ENCODE peak calls at places on chromosomes 12 and 14, in six cellular contexts. J is RWPE1, K is adrenal gland, H is suprapubic skin, A is cardiac muscle cell, X is K562. Z is an unnamed sample.

GRCh38 chr12:2417761-2418160 is 365.0 kb downstream of the CACNA1C start:
- DNase-seq in X (no peak), K (no peak), A (no peak), J (no peak), H (no peak), Z (no peak)

GRCh38 chr14:69610859-69611263 is 535 bp upstream of the SUSD6 start:
- DNase-seq in A (no peak), K (peak; percentile 28), J (peak; percentile 10), H (no peak), X (no peak), Z (no peak)

GRCh38 chr14:94001501-94002396 is 4.6 kb downstream of the CCDC197 start:
- DNase-seq in A (peak; percentile 84), X (peak; percentile 59), H (no peak), K (peak; percentile 65), J (peak; percentile 67), Z (peak; percentile 64)

GRCh38 chr14:56953884-56954283 is 143.6 kb upstream of the OTX2 start:
- DNase-seq in K (no peak), X (no peak), J (no peak), H (no peak), A (no peak), Z (peak; percentile 13)

GRCh38 chr14:77622562-77622961 is 6.1 kb upstream of the SPTLC2 start:
- DNase-seq in K (no peak), A (no peak), J (no peak), H (no peak), X (no peak), Z (no peak)

GRCh38 chr14:82642425-82642824 is 1108.8 kb upstream of the SEL1L start:
- DNase-seq in J (no peak), A (peak; percentile 63), X (peak; percentile 6), K (no peak), H (no peak), Z (no peak)

GRCh38 chr12:102847131-102847530 is 69.9 kb downstream of the PAH start:
- DNase-seq in X (no peak), H (no peak), K (no peak), J (no peak), A (no peak), Z (no peak)

GRCh38 chr12:46224401-46224800 is 44.4 kb downstream of the SLC38A1 start:
- DNase-seq in H (peak; percentile 76), A (no peak), J (no peak), X (no peak), K (peak; percentile 41), Z (no peak)

GRCh38 chr12:48765753-48766162 is 23.1 kb downstream of the ADCY6 start:
- DNase-seq in J (no peak), X (no peak), K (no peak), A (no peak), H (no peak), Z (no peak)

GRCh38 chr12:33439587-33440011 is at the start of gene SYT10:
- DNase-seq in K (no peak), A (peak; percentile 81), X (peak; percentile 76), J (peak; percentile 7), H (no peak), Z (peak; percentile 45)

GRCh38 chr14:61219673-61220072 is 61.5 kb downstream of the TMEM30B start:
- DNase-seq in K (no peak), H (no peak), A (no peak), X (no peak), J (no peak), Z (no peak)

GRCh38 chr12:46652692-46653091 is 173.1 kb downstream of the SLC38A4 start:
- DNase-seq in K (no peak), H (no peak), X (no peak), J (no peak), A (no peak), Z (no peak)

GRCh38 chr14:58830121-58830520 is 192.4 kb downstream of the DACT1 start:
- DNase-seq in K (no peak), A (no peak), X (no peak), H (no peak), J (no peak), Z (no peak)

GRCh38 chr14:47675489-47676300 is at the start of gene MDGA2:
- DNase-seq in K (no peak), J (peak; percentile 3), X (no peak), A (peak; percentile 71), H (no peak), Z (peak; percentile 57)

DNA sequence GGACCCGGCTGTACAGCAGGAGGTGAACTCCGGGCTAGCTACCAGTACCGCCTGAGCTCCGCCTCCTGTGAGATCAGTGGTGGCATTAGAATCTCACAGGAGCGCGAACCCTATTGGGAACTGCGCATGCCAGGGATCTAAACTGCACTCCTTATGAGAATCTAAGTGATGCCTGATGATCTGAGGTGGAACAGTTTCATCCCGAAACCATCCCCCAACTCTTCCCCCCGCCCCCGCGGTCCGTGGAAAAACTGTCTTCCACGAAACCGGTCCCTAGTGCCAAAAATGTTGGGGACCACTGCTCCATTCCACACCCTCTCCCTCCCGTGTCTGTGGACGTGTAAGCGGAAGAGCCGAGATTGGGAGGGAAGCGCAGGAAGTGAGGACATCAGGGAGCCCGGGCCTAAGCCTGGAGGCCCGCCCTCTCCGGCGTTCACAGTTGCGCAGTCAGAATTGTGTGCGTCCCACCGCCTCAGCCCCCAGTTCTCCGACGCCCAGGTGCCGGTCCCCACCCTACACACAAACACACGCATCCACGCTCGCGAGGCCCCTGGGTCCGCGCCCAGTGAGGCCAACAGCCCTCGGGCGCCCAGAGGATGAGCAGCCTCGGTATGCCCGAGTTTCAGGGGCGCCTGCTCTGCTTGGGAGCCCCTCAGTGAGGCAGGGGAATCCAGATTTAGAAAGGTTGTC is 1.8 kb upstream of the RNASE4 start:
- DNase-seq in A (peak; percentile 92), H (peak; percentile 95), K (peak; percentile 92), X (peak; percentile 61), J (peak; percentile 76), Z (peak; percentile 72)
- TF ChIP-seq CTCF in A (no peak), H (no peak), K (no peak), X (no peak), J (peak; percentile 8), Z (no peak)

GRCh38 chr12:3456809-3457208 is 34.2 kb upstream of the PRMT8 start:
- DNase-seq in J (no peak), H (no peak), X (no peak), K (no peak), A (peak; percentile 23), Z (peak; percentile 47)
- TF ChIP-seq CTCF in J (no peak), H (no peak), X (no peak), K (no peak), A (no peak), Z (no peak)

GRCh38 chr12:68912916-68913315 is 20.1 kb downstream of the CPM start:
- DNase-seq in X (no peak), A (no peak), H (no peak), K (no peak), J (no peak), Z (no peak)
- TF ChIP-seq CTCF in X (no peak), A (no peak), H (no peak), K (no peak), J (no peak), Z (no peak)

GRCh38 chr12:94909609-94910008 is 93.9 kb downstream of the NDUFA12 start:
- DNase-seq in H (no peak), A (no peak), J (no peak), X (no peak), K (no peak), Z (no peak)
- TF ChIP-seq CTCF in H (no peak), A (no peak), J (no peak), X (no peak), K (no peak), Z (no peak)

GRCh38 chr14:105439710-105440553 is 20.3 kb downstream of the MTA1 start:
- DNase-seq in K (no peak), J (no peak), X (no peak), A (no peak), H (no peak), Z (no peak)
- TF ChIP-seq CTCF in K (no peak), J (no peak), X (no peak), A (no peak), H (no peak), Z (no peak)

DNA sequence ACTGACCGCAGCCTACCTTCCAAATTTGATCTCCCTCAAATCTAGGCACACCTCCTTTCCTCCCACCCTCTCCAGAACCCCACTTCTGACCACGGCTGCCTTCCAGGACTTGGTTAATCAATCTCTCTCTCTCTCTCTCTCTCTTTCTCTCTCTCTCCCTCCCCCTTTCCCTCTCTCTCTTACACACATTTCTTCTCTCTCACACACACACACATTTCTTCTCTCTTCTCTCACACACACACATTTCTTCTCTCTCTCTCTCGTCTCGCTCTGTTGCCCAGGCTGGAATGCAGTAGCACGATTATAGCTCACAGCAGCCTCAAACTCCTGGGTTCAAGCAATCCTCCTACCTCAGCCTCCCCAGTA is 521 bp upstream of the GMFB start:
- DNase-seq in K (no peak), J (no peak), X (no peak), A (no peak), H (no peak), Z (no peak)
- TF ChIP-seq CTCF in K (no peak), J (no peak), X (no peak), A (no peak), H (no peak), Z (no peak)